ENCODE peak calls at places on chromosomes 16 and 17, in seven cellular contexts. T is NCI-H460; Y is adipocyte; E is COR-L47; Z is activated CD4-positive, alpha-beta T cell treated with anti-CD3 and anti-CD28 coated beads, Interleukin-2, amount 10 ng/mL, durations not matched to agents 7 days and 5 days; Q is ecto neural progenitor cell; M is head of caudate nucleus. S is an unnamed sample.

GRCh38 chr16:27800817-27801216 is 250.9 kb downstream of the KATNIP start:
- DNase-seq in T (no peak), Y (no peak), E (no peak), Z (no peak), Q (no peak), M (no peak), S (no peak)

GRCh38 chr17:78659546-78659945 is 82.3 kb upstream of the DNAH17 start:
- DNase-seq in T (no peak), Y (no peak), E (no peak), Z (no peak), Q (no peak), M (no peak), S (no peak)

GRCh38 chr17:59378621-59379194 is 47.3 kb downstream of the YPEL2 start:
- DNase-seq in T (no peak), Y (peak), E (no peak), Z (no peak), Q (no peak), M (no peak), S (peak)

GRCh38 chr17:76265624-76266243 is 586 bp downstream of the UBALD2 start:
- DNase-seq in T (peak), Y (peak), E (peak), Z (peak), Q (peak), M (peak), S (peak)

GRCh38 chr17:30380106-30380420 is 1.3 kb downstream of the CPD start:
- DNase-seq in T (no peak), Y (peak), E (no peak), Z (no peak), Q (no peak), M (no peak), S (peak)

GRCh38 chr17:44320066-44320465 is 4.6 kb downstream of the SLC25A39 start:
- DNase-seq in T (no peak), Y (no peak), E (no peak), Z (no peak), Q (no peak), M (no peak), S (no peak)

GRCh38 chr16:74862743-74863244 is 88.2 kb upstream of the FA2H start:
- DNase-seq in T (peak), Y (peak), E (peak), Z (peak), Q (no peak), M (no peak), S (peak)

GRCh38 chr17:16507918-16508533 is 16.0 kb upstream of the LRRC75A start:
- DNase-seq in T (no peak), Y (no peak), E (no peak), Z (no peak), Q (no peak), M (no peak), S (no peak)

GRCh38 chr17:73738751-73739575 is 94.7 kb upstream of the SDK2 start:
- DNase-seq in T (no peak), Y (no peak), E (no peak), Z (no peak), Q (no peak), M (no peak), S (no peak)

GRCh38 chr17:3682033-3682432 is 13.4 kb downstream of the EMC6 start:
- DNase-seq in T (no peak), Y (no peak), E (no peak), Z (no peak), Q (no peak), M (no peak), S (no peak)

GRCh38 chr16:28210264-28210663 is 1.5 kb downstream of the XPO6 start:
- DNase-seq in T (no peak), Y (no peak), E (no peak), Z (no peak), Q (no peak), M (no peak), S (no peak)

GRCh38 chr17:50550661-50551432 is 3.9 kb downstream of the SPATA20 start:
- DNase-seq in T (peak), Y (peak), E (peak), Z (no peak), Q (peak), M (peak), S (peak)

GRCh38 chr17:18184143-18185007 is 747 bp downstream of the ALKBH5 start:
- DNase-seq in T (no peak), Y (peak), E (no peak), Z (peak), Q (peak), M (peak), S (peak)

GRCh38 chr17:28982191-28982793 is 23.5 kb downstream of the SEZ6 start:
- DNase-seq in T (no peak), Y (no peak), E (no peak), Z (peak), Q (no peak), M (no peak), S (peak)

GRCh38 chr17:2631211-2631610 is 37.8 kb downstream of the PAFAH1B1 start:
- DNase-seq in T (no peak), Y (no peak), E (no peak), Z (no peak), Q (no peak), M (no peak), S (no peak)

GRCh38 chr16:2233872-2234812 is 2.1 kb upstream of the DNASE1L2 start:
- DNase-seq in T (no peak), Y (no peak), E (peak), Z (no peak), Q (no peak), M (no peak), S (no peak)

GRCh38 chr17:81927145-81927652 is 336 bp downstream of the MAFG start:
- DNase-seq in T (no peak), Y (no peak), E (no peak), Z (no peak), Q (no peak), M (no peak), S (no peak)

GRCh38 chr17:63760771-63761539 is 12.4 kb downstream of the CCDC47 start:
- DNase-seq in T (no peak), Y (no peak), E (no peak), Z (no peak), Q (no peak), M (no peak), S (peak)

GRCh38 chr17:17035920-17036319 is 6.3 kb upstream of the MPRIP start:
- DNase-seq in T (no peak), Y (no peak), E (no peak), Z (no peak), Q (no peak), M (no peak), S (no peak)

GRCh38 chr16:13039526-13039925 is 138.1 kb downstream of the SHISA9 start:
- DNase-seq in T (no peak), Y (no peak), E (no peak), Z (no peak), Q (no peak), M (no peak), S (no peak)

GRCh38 chr16:78727536-78727935 is 628.1 kb downstream of the WWOX start:
- DNase-seq in T (no peak), Y (no peak), E (no peak), Z (no peak), Q (no peak), M (no peak), S (no peak)

GRCh38 chr16:51050379-51050710 is 100.7 kb downstream of the SALL1 start:
- DNase-seq in T (no peak), Y (no peak), E (no peak), Z (no peak), Q (no peak), M (no peak), S (no peak)

GRCh38 chr17:9306086-9306485 is 269.5 kb downstream of the STX8 start:
- DNase-seq in T (no peak), Y (no peak), E (no peak), Z (no peak), Q (no peak), M (no peak), S (no peak)

S was measured in EH.